ENCODE peak calls at places on chromosomes 4 and X, in five cellular contexts. K is A549, A is K562, Z is GM12878, G is HepG2. M is an unnamed sample.

GRCh38 chr4:963276-964225 is 9.8 kb downstream of the DGKQ start:
- DNase-seq in Z (no peak), A (no peak), K (no peak), G (no peak), M (no peak)

GRCh38 chr4:8331567-8331955 is 62.0 kb downstream of the HTRA3 start:
- DNase-seq in K (no peak), A (no peak), G (no peak), Z (no peak), M (peak)

GRCh38 chrX:97210501-97210900 is 326.8 kb downstream of the RPA4 start:
- DNase-seq in A (no peak), Z (no peak), K (no peak), G (no peak), M (no peak)

GRCh38 chr4:76525751-76526150 is 90.7 kb downstream of the SHROOM3 start:
- DNase-seq in Z (no peak), G (peak), A (no peak), K (no peak), M (no peak)

GRCh38 chr4:182318256-182318655 is 75.1 kb downstream of the TENM3 start:
- DNase-seq in K (no peak), G (no peak), Z (no peak), A (no peak), M (no peak)

GRCh38 chr4:161350946-161351345 is 812.9 kb downstream of the FSTL5 start:
- DNase-seq in A (no peak), G (no peak), Z (no peak), K (no peak), M (no peak)

GRCh38 chr4:147862043-147862692 is 130.3 kb downstream of the ARHGAP10 start:
- DNase-seq in G (no peak), A (no peak), K (no peak), Z (no peak), M (no peak)

GRCh38 chr4:13409324-13409723 is 74.8 kb downstream of the RAB28 start:
- DNase-seq in Z (no peak), K (no peak), A (no peak), G (no peak), M (no peak)

GRCh38 chrX:51837926-51838325 is 55.5 kb upstream of the MAGED1 start:
- DNase-seq in Z (no peak), G (no peak), A (no peak), K (no peak), M (peak)

GRCh38 chr4:28247805-28248204 is 1387.2 kb downstream of the STIM2 start:
- DNase-seq in A (no peak), K (no peak), G (no peak), Z (no peak), M (no peak)
- TF ChIP-seq MYC in A (no peak), K (no peak), G (no peak), Z (no peak), M (no peak)

DNA sequence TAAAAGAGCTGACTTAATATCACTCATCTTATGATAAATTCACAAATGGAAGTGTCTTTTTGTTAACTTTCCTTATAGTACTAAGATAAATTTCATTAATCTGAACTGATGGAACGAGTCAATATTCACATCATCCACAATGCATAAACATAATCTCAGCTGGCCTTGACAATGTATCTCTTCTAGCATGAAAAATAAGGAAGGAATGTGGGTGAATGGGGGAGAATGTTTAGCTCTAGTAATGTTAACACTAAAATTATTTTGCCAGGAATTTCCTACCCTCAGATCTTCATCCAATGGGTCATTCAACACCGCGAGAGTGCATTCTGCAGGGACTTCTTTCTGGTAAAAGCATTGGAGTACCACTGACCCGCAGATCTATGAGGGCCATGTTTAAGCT is 15.8 kb downstream of the TRPC3 start:
- DNase-seq in A (no peak), G (no peak), K (no peak), Z (no peak), M (no peak)
- H3K4me2 ChIP-seq in A (no peak), G (no peak), K (no peak), Z (no peak), M (no peak)

GRCh38 chr4:113173865-113174264 is 124.4 kb downstream of the ANK2 start:
- DNase-seq in K (no peak), A (no peak), G (no peak), Z (no peak), M (no peak)
- TF ChIP-seq MYC in K (no peak), A (no peak), G (no peak), Z (no peak), M (no peak)

DNA sequence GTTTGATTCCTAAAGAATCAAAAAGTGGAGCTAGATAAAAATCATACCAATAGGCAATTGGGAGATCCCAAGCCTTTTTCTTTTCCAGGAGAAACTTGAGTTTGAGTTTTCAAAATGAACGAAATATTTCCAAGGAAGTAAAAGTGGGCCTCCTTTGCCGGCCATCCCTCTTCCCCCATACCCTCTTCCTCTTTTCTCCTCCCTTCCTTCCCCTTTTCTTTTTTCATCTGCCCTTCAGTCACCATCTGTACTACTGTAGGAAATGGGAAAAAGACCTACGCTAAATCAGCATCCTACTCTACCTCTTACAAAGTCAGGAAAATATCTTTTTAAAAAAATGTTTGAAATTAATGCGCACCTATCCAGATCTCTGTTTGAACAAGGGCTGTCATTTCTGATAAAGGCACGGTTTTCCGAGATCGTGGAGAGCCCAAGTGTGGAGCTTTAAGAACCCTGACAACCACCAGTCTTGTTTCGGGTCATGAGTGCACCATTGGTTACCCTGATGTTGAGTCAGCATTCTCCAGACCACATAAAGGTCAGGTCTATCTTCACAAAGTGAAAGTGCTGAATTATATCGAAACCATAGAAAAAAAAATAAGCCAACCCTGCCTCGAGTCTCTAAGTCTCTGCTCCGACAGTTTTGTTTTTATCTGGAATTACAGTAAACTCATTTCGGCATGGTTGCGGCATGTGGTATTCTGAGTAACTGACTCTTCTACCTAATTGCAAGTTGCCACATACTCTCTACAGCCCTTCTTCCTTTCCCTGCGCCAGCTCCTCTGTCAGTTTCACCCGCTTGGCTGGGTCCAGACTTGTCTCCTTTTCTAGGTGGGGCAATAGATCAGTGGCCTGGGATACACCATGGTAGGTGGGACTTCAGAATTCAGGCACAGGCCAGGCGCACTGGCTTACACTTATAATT is 140.2 kb upstream of the KLF3 start:
- DNase-seq in Z (peak), G (no peak), A (peak), K (no peak), M (no peak)
- H3K4me2 ChIP-seq in Z (peak), G (no peak), A (peak), K (no peak), M (no peak)

DNA sequence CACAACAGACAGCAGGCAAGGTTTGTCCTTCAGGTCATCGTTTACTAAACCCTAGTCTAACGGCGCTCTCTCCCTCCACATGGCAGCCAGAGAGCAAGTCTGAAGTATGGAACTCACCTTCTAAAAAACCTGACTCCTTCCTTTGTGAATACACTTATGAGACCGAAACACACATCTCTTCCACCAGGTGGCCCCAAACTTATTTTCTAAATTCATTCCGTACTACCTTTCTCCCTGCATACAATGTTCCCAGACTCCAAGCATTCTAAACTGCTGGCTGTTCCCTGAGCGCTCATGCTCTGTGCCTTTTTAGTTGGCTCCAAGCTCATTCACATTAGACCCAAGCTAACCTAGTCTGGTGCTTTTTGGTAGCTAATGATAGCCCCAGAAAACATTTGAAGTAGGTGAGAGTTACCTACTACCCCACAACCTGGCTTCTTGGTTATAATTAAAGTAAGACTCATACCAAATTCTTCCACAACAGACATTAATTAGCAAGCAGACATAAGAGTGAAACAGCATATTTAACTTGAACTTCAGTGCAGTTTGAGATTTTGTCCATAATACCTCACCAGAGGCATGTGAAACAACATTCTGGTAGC is 67.6 kb upstream of the DCLK2 start:
- DNase-seq in Z (no peak), A (peak), G (peak), K (peak), M (peak)
- TF ChIP-seq MYC in Z (no peak), A (no peak), G (no peak), K (no peak), M (no peak)